ENCODE peak calls at places on chromosome 18, in five cellular contexts. Y is ovary, X is upper lobe of left lung, O is vagina, V is sigmoid colon. Z is an unnamed sample. For H3K27me3, the result is how much of the 10 kb centered on the place peaks cover.

GRCh38 chr18:13246591-13246990 is 28.0 kb downstream of the LDLRAD4 start:
- DNase-seq in X (no peak), V (no peak), Y (no peak), O (no peak), Z (no peak)

GRCh38 chr18:54387631-54388030 is 29.9 kb downstream of the C18orf54 start:
- DNase-seq in V (no peak), O (no peak), Y (no peak), X (no peak), Z (no peak)

GRCh38 chr18:48929951-48930713 is 20.6 kb downstream of the SMAD7 start:
- DNase-seq in Y (peak), O (no peak), X (peak), V (peak), Z (peak)

GRCh38 chr18:7207366-7207765 is 23.5 kb upstream of the LRRC30 start:
- DNase-seq in Y (no peak), X (no peak), V (no peak), O (no peak), Z (no peak)

GRCh38 chr18:58143391-58143790 is 99.4 kb downstream of the NEDD4L start:
- DNase-seq in X (no peak), V (no peak), Y (no peak), O (no peak), Z (no peak)

GRCh38 chr18:48217306-48218250 is 191.6 kb downstream of the ZBTB7C start:
- DNase-seq in X (no peak), O (no peak), Y (no peak), V (no peak), Z (no peak)

GRCh38 chr18:58831610-58832009 is 33.1 kb upstream of the ZNF532 start:
- DNase-seq in V (no peak), X (no peak), Y (no peak), O (no peak), Z (no peak)

GRCh38 chr18:1014496-1014895 is 109.8 kb downstream of the ADCYAP1 start:
- DNase-seq in V (no peak), O (no peak), Y (no peak), X (no peak), Z (no peak)

GRCh38 chr18:46942646-46943045 is 25.2 kb downstream of the KATNAL2 start:
- DNase-seq in O (no peak), Y (no peak), V (no peak), X (no peak), Z (no peak)

GRCh38 chr18:76981388-76981968 is 151.1 kb downstream of the MBP start:
- DNase-seq in X (no peak), O (peak), V (no peak), Y (no peak), Z (no peak)

GRCh38 chr18:11147962-11148654 is 1.3 kb downstream of the PIEZO2 start:
- DNase-seq in V (no peak), O (no peak), X (no peak), Y (no peak), Z (peak)

GRCh38 chr18:48940854-48941531 is 9.8 kb downstream of the SMAD7 start:
- DNase-seq in O (no peak), V (no peak), X (peak), Y (no peak), Z (no peak)

GRCh38 chr18:65988371-65988770 is 237.6 kb downstream of the CDH7 start:
- DNase-seq in O (no peak), Y (no peak), X (no peak), V (no peak), Z (no peak)

GRCh38 chr18:61199131-61199903 is 133.9 kb upstream of the CDH20 start:
- DNase-seq in V (no peak), Y (no peak), O (no peak), X (no peak), Z (no peak)

GRCh38 chr18:13500227-13500865 is 226.0 kb downstream of the FAM210A start:
- DNase-seq in X (no peak), V (no peak), Y (no peak), O (no peak), Z (no peak)

GRCh38 chr18:38174594-38174993 is 609.0 kb upstream of the CELF4 start:
- DNase-seq in V (no peak), X (no peak), O (no peak), Y (no peak), Z (no peak)

GRCh38 chr18:61950371-61950770 is 57.6 kb upstream of the RNF152 start:
- DNase-seq in O (no peak), Y (no peak), V (no peak), X (no peak), Z (no peak)

GRCh38 chr18:36636237-36636792 is 192.5 kb downstream of the TPGS2 start:
- DNase-seq in Y (no peak), V (no peak), O (no peak), X (no peak), Z (no peak)

GRCh38 chr18:3450358-3451107 is 561 bp downstream of the TGIF1 start:
- DNase-seq in Y (peak), V (peak), X (peak), O (no peak), Z (peak)
- TF ChIP-seq POLR2A in Y (peak), V (no peak), X (no peak), O (no peak), Z (peak)

GRCh38 chr18:24177499-24178133 is 38.8 kb downstream of the CABYR start:
- DNase-seq in X (no peak), O (no peak), V (no peak), Y (no peak), Z (no peak)
- H3K4me3 ChIP-seq in X (no peak), O (no peak), V (no peak), Y (no peak), Z (no peak)

GRCh38 chr18:26524952-26525351 is 23.4 kb downstream of the KCTD1 start:
- DNase-seq in O (no peak), Y (no peak), V (no peak), X (no peak), Z (no peak)
- H3K27me3 ChIP-seq in O (under half), Y (under half), V (under half), X (under half), Z (under half)

DNA sequence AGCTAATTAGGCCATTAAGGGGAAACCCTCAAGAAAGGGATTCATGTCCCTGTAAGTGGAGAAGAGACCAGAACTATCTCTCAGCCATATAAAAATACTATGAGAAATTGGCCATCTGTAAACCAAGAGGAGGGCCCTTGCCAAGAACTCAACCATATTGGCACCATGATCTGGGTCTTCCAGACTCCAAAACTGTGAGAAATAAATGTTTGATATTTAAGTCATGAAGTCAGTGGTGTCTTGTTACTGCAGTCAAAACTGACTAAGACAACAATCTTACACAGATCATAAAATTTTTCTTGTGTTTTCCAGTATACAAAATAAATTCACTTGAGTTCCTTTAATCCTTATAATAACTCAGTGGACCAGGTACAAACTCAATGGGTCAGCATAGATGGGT is 589.8 kb upstream of the CDH2 start:
- DNase-seq in V (no peak), O (no peak), X (no peak), Y (no peak), Z (no peak)
- TF ChIP-seq POLR2A in V (no peak), O (no peak), X (no peak), Y (no peak), Z (no peak)

DNA sequence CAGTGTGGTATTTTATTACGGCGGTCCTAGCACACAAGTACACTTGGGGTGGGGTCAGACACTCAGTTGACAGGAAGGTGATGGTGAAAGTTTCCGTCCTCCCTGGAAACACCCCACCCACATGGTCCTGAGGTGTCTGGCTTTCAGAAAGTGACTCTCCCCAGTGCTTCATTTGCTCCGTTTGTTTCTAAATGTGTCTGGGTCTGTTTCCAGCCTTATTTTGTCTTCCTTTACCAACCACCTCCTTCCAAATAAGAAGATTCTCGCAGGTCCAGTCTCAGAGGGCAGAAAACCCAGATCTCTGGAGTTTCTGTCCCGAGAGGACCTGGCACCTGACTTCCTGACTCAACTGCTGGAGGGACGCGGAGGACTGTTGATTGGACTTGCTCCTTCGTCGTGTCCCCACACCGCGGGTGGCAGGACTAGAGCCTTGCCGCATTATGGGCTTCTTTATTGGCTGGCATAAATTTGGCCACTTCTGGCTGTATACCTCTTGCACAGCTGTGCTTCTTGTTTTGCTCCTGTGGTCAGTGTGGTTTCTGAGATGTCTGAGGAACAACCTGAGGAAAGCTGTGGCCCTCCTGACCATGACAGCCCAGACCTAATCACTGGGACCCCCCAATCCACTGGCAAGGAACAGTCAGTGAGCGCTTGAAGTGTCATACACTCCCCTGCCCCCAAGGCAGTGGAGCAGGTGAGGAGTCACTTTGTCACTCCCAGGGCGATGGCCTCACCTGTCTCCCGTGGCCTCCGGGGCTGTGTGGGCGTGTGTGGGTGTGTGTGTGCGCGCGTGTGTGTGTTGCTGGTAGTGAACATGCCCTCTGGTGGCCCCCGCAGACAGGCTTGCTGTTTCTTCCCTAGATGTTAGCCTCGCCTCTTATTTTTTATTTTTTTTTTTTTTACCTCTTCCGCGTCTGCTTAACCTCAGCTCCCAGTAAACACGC is 45.6 kb downstream of the MEX3C start:
- DNase-seq in O (no peak), Y (no peak), X (no peak), V (no peak), Z (no peak)
- H3K4me3 ChIP-seq in O (no peak), Y (no peak), X (no peak), V (no peak), Z (no peak)

GRCh38 chr18:4603955-4604354 is 148.8 kb upstream of the DLGAP1 start:
- DNase-seq in Y (no peak), V (no peak), X (no peak), O (no peak), Z (no peak)

GRCh38 chr18:4599312-4599711 is 144.2 kb upstream of the DLGAP1 start:
- DNase-seq in Y (no peak), X (no peak), O (no peak), V (no peak), Z (no peak)

DNA sequence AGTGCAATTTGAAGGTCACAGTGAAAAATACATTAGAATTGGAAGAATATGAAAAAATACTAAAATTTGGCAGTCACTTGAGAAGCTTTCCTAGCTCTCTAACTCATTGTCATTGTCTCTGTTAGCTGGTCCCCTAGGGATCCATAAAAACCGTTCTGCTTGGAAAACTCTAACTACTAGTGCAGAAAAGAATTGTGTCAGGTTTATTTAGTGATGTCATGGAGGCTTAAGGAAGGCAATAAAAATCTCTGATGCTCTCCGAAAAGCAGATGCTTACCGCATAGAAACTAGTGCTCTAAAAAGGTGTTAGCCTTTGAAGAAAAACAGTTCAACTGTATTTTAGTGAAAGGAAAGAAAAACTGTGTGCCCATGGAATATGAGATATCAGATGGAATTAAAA is 150.1 kb upstream of the DLGAP1 start:
- DNase-seq in Y (no peak), O (no peak), V (no peak), X (no peak), Z (no peak)
- H3K27me3 ChIP-seq in Y (under half), O (under half), V (under half), X (under half), Z (under half)

GRCh38 chr18:33593261-33593660 is 15.2 kb downstream of the ASXL3 start:
- DNase-seq in V (no peak), O (no peak), Y (no peak), X (no peak), Z (no peak)

GRCh38 chr18:33596178-33596854 is 18.3 kb downstream of the ASXL3 start:
- DNase-seq in X (no peak), O (no peak), Y (no peak), V (no peak), Z (no peak)

DNA sequence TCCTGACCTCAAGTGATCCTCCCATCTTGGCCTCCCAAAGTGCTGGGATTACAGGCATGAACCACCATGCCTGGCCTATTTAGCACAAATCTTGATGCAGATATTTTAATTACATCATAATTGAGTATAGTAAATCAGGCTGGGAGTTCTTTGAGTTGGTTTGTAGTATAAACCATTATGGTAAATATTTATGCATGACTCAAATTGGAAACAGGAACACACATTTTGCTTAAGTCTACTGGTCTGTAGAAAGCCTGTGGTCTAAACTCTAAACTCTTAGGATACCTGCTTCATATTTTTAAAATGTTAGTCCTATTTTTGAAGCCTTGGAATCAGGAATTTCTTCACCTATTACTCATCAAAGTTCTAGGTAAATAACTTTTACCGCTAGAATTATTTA is 16.8 kb downstream of the ASXL3 start:
- DNase-seq in O (no peak), V (no peak), X (no peak), Y (no peak), Z (no peak)
- TF ChIP-seq POLR2A in O (no peak), V (no peak), X (no peak), Y (no peak), Z (no peak)